ENCODE peak calls at places on chromosomes 7 and 10, in six cellular contexts. A, L, Q, S, U and Y are unnamed samples.
A peak's percentile ranks its signal among the peaks of the same experiment; 100 is the strongest.

GRCh38 chr10:35635576-35635975 is 6.5 kb downstream of the FZD8 start:
- DNase-seq in S (peak; percentile 70), A (peak; percentile 100), L (peak; percentile 30), Q (peak; percentile 89), U (no peak), Y (peak; percentile 39)

GRCh38 chr7:151087247-151088018 is 1.2 kb downstream of the AGAP3 start:
- DNase-seq in U (no peak), L (peak; percentile 46), A (peak; percentile 51), S (no peak), Q (peak; percentile 72), Y (peak; percentile 67)

GRCh38 chr10:116431598-116431997 is 4.0 kb downstream of the PNLIPRP3 start:
- DNase-seq in S (no peak), A (no peak), U (no peak), L (no peak), Q (no peak), Y (no peak)

GRCh38 chr7:22016547-22016946 is 70.8 kb upstream of the CDCA7L start:
- DNase-seq in A (no peak), S (no peak), L (no peak), U (no peak), Q (no peak), Y (no peak)

GRCh38 chr7:4279210-4279609 is 402.9 kb upstream of the FOXK1 start:
- DNase-seq in S (no peak), L (no peak), Q (no peak), U (no peak), A (no peak), Y (no peak)

GRCh38 chr10:108375691-108376090 is 1211.2 kb upstream of the SORCS1 start:
- DNase-seq in U (no peak), A (no peak), L (no peak), S (no peak), Q (no peak), Y (no peak)

GRCh38 chr7:157791666-157792065 is 454.9 kb downstream of the DNAJB6 start:
- DNase-seq in U (no peak), A (no peak), S (no peak), Q (no peak), L (no peak), Y (no peak)

GRCh38 chr10:31456463-31456862 is 137.4 kb downstream of the ZEB1 start:
- DNase-seq in A (no peak), S (no peak), Q (no peak), U (no peak), L (no peak), Y (no peak)

GRCh38 chr7:39761435-39761834 is 138.1 kb downstream of the RALA start:
- DNase-seq in L (no peak), A (no peak), Q (no peak), U (no peak), S (no peak), Y (no peak)

GRCh38 chr10:112475565-112476233 is 28.7 kb downstream of the VTI1A start:
- DNase-seq in Q (peak; percentile 64), A (peak; percentile 40), L (no peak), U (no peak), S (no peak), Y (no peak)

GRCh38 chr7:111744501-111745155 is 182.3 kb upstream of the IMMP2L start:
- DNase-seq in Q (peak; percentile 51), L (no peak), S (peak; percentile 49), U (no peak), A (peak; percentile 11), Y (no peak)

GRCh38 chr7:157669768-157670345 is 333.1 kb downstream of the DNAJB6 start:
- DNase-seq in L (no peak), Q (no peak), U (no peak), S (no peak), A (no peak), Y (no peak)

GRCh38 chr7:29858080-29858951 is 52.0 kb downstream of the WIPF3 start:
- DNase-seq in S (no peak), A (no peak), L (no peak), Q (peak; percentile 21), U (no peak), Y (no peak)

GRCh38 chr10:69496352-69497234 is 45.3 kb downstream of the TSPAN15 start:
- DNase-seq in U (peak; percentile 68), A (no peak), S (no peak), L (no peak), Q (no peak), Y (no peak)

GRCh38 chr10:112797221-112797620 is 152.8 kb upstream of the TCF7L2 start:
- DNase-seq in Q (no peak), A (no peak), U (no peak), S (no peak), L (no peak), Y (no peak)

GRCh38 chr7:1675673-1676549 is 5.8 kb downstream of the ELFN1 start:
- DNase-seq in L (no peak), U (peak; percentile 75), Q (no peak), A (no peak), S (no peak), Y (no peak)

GRCh38 chr7:95684037-95684436 is 87.7 kb upstream of the PDK4 start:
- DNase-seq in L (no peak), A (peak; percentile 61), Q (peak; percentile 51), U (no peak), S (peak; percentile 31), Y (no peak)

GRCh38 chr10:2791774-2792443 is 275.4 kb upstream of the PFKP start:
- DNase-seq in U (no peak), S (no peak), A (no peak), Q (no peak), L (no peak), Y (no peak)

GRCh38 chr10:3636356-3637181 is 148.4 kb downstream of the KLF6 start:
- DNase-seq in L (no peak), S (no peak), Q (no peak), U (no peak), A (peak; percentile 4), Y (peak; percentile 83)

GRCh38 chr7:116316838-116317612 is 106.7 kb downstream of the TES start:
- DNase-seq in A (peak; percentile 98), Q (peak; percentile 88), S (peak; percentile 98), L (no peak), U (no peak), Y (no peak)

GRCh38 chr7:1123721-1124120 is 35.8 kb downstream of the GPER1 start:
- DNase-seq in S (peak; percentile 64), Q (peak; percentile 66), L (no peak), U (peak; percentile 90), A (no peak), Y (peak; percentile 85)

GRCh38 chr7:98213874-98214810 is 2.9 kb downstream of the BHLHA15 start:
- DNase-seq in A (no peak), S (no peak), L (no peak), Q (no peak), U (peak; percentile 79), Y (no peak)

GRCh38 chr7:42085531-42085930 is 151.5 kb downstream of the GLI3 start:
- DNase-seq in L (no peak), A (no peak), U (no peak), S (no peak), Q (no peak), Y (no peak)

GRCh38 chr7:106840342-106840741 is 24.7 kb upstream of the PIK3CG start:
- DNase-seq in A (no peak), S (peak; percentile 80), L (no peak), Q (peak; percentile 87), U (no peak), Y (peak; percentile 50)

GRCh38 chr7:107594961-107595737 is 15.1 kb downstream of the BCAP29 start:
- DNase-seq in S (peak; percentile 86), A (peak; percentile 91), Q (no peak), L (no peak), U (no peak), Y (no peak)

GRCh38 chr7:33276325-33276724 is 147.0 kb downstream of the BBS9 start:
- DNase-seq in U (no peak), A (no peak), Q (no peak), S (no peak), L (no peak), Y (no peak)

DNA sequence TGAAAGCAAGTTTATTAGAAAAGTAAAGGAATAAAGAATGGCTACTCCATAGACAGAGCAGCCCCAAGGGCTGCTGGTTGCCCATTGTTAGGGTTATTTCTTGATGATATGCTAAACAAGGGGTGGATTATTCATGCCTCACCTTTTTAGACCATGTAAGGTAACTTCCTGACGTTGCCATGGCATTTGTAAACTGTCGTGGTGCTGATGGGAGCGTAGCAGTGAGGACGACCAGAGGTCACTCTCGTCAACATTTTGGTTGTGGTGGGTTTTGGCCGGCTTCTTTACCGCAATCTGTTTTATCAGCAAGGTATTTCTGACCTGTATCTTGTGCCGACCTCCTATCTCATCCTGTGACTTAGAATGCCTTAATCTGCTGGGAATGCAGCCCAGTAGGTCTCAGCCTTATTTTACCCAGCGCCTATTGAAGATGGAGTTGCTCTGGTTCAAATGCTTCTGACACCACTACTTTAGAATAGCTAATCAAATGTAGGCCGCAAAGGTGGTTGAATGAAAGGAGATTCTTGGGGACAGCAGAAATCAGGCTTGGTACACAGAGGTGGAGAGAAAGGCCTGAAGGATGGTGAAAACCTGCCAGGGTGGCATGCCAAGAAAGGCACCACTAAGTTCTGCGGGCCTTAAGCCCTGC is 17.9 kb upstream of the SMO start:
- DNase-seq in Q (no peak), S (no peak), U (no peak), A (no peak), L (no peak), Y (no peak)
- H3K27me3 ChIP-seq in Q (no peaks in the 10 kb centered on the region), S (no peaks in the 10 kb centered on the region), U (no peaks in the 10 kb centered on the region), A (no peaks in the 10 kb centered on the region), L (no peaks in the 10 kb centered on the region), Y (no peaks in the 10 kb centered on the region)

DNA sequence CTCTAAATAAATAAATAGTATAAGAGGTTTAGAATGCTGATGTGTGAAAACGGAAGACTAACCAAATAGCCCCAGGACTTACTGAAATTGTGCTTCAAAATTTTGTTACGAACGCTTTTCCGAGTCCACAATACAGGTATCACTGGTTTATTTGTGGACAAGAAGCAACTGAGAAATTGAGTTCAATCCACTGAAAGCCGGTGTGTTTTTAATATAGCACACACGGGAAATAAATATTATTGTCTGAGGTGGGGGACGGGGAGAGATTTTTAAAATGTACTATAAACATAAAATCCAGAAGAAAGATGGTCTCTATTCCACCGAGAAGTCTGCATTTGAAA is 598 bp downstream of the SLC16A12 start:
- DNase-seq in L (no peak), Q (no peak), U (no peak), A (no peak), S (no peak), Y (no peak)
- H3K27me3 ChIP-seq in L (peaks cover 15% of the 10 kb centered on the region), Q (no peaks in the 10 kb centered on the region), U (peaks cover 73% of the 10 kb centered on the region), A (no peaks in the 10 kb centered on the region), S (no peaks in the 10 kb centered on the region), Y (peaks cover 21% of the 10 kb centered on the region)

GRCh38 chr7:131409129-131409766 is 81.6 kb downstream of the MKLN1 start:
- DNase-seq in L (no peak), S (no peak), A (no peak), Q (no peak), U (no peak), Y (no peak)
- H3K27me3 ChIP-seq in L (no peaks in the 10 kb centered on the region), S (no peaks in the 10 kb centered on the region), A (no peaks in the 10 kb centered on the region), Q (no peaks in the 10 kb centered on the region), U (no peaks in the 10 kb centered on the region), Y (no peaks in the 10 kb centered on the region)

GRCh38 chr7:155899596-155899995 is 87.3 kb upstream of the SHH start:
- DNase-seq in U (peak; percentile 65), L (no peak), Q (no peak), A (no peak), S (no peak), Y (no peak)

GRCh38 chr7:155893176-155893575 is 80.9 kb upstream of the SHH start:
- DNase-seq in Q (no peak), S (no peak), U (peak; percentile 53), A (no peak), L (no peak), Y (no peak)

GRCh38 chr7:155897758-155898386 is 85.6 kb upstream of the SHH start:
- DNase-seq in A (peak; percentile 20), Q (no peak), L (no peak), S (no peak), U (peak; percentile 21), Y (no peak)

GRCh38 chr7:155893664-155894063 is 81.4 kb upstream of the SHH start:
- DNase-seq in U (peak; percentile 61), Q (no peak), S (no peak), A (no peak), L (no peak), Y (no peak)

GRCh38 chr7:155896531-155897263 is 84.4 kb upstream of the SHH start:
- DNase-seq in L (no peak), A (peak; percentile 88), U (peak; percentile 24), S (no peak), Q (no peak), Y (no peak)
- H3K27me3 ChIP-seq in L (no peaks in the 10 kb centered on the region), A (no peaks in the 10 kb centered on the region), U (no peaks in the 10 kb centered on the region), S (no peaks in the 10 kb centered on the region), Q (peaks cover 44% of the 10 kb centered on the region), Y (no peaks in the 10 kb centered on the region)